ENCODE peak calls at places on chromosomes 12 and 14, in eight cellular contexts. Y is iPS-NIHi11, J is GDM1, T is A172, Q is NAMALWA, P is GM04504, N is neural crest cell, V is glutamatergic neuron. L is an unnamed sample.

GRCh38 chr12:13582421-13582820 is 385.9 kb downstream of the EMP1 start:
- DNase-seq in T (no peak), Q (no peak), J (no peak), P (no peak), Y (no peak), V (no peak), N (no peak), L (no peak)

GRCh38 chr12:12182926-12183325 is 83.9 kb downstream of the LRP6 start:
- DNase-seq in V (no peak), P (no peak), N (no peak), Y (no peak), Q (no peak), J (no peak), T (no peak), L (no peak)

GRCh38 chr14:36767603-36768281 is 106.1 kb downstream of the PAX9 start:
- DNase-seq in N (no peak), Q (no peak), Y (peak), P (no peak), V (no peak), T (peak), J (no peak), L (no peak)

GRCh38 chr14:32109676-32110075 is 32.6 kb downstream of the ARHGAP5 start:
- DNase-seq in N (no peak), T (no peak), Y (no peak), P (peak), J (no peak), V (no peak), Q (no peak), L (no peak)

GRCh38 chr14:91284146-91284790 is 39.8 kb upstream of the GPR68 start:
- DNase-seq in Y (no peak), V (no peak), Q (no peak), J (no peak), T (peak), N (no peak), P (peak), L (no peak)

GRCh38 chr12:109759595-109759994 is 46.0 kb downstream of the FAM222A start:
- DNase-seq in T (no peak), Y (no peak), N (no peak), J (no peak), Q (no peak), P (no peak), V (no peak), L (no peak)

GRCh38 chr12:52186135-52186840 is 5.5 kb downstream of the KRT80 start:
- DNase-seq in Q (no peak), Y (no peak), T (peak), V (no peak), N (no peak), P (peak), J (peak), L (no peak)

GRCh38 chr12:52497975-52498374 is 4.9 kb upstream of the KRT6A start:
- DNase-seq in T (no peak), N (no peak), P (no peak), V (no peak), Q (no peak), Y (no peak), J (no peak), L (no peak)

GRCh38 chr14:49796025-49796424 is 28.1 kb downstream of the KLHDC2 start:
- DNase-seq in N (no peak), J (no peak), V (no peak), Q (no peak), Y (no peak), P (no peak), T (no peak), L (no peak)

GRCh38 chr14:65495196-65495595 is 82.7 kb downstream of the FUT8 start:
- DNase-seq in N (no peak), V (no peak), Y (no peak), Q (no peak), J (no peak), P (no peak), T (no peak), L (no peak)

GRCh38 chr12:66695130-66695529 is 16.3 kb upstream of the GRIP1 start:
- DNase-seq in P (no peak), N (no peak), T (no peak), V (no peak), J (no peak), Q (no peak), Y (no peak), L (no peak)

GRCh38 chr14:58356268-58356667 is 39.5 kb upstream of the TOMM20L start:
- DNase-seq in V (no peak), J (no peak), P (no peak), N (no peak), Q (no peak), Y (no peak), T (no peak), L (no peak)

GRCh38 chr14:94080606-94081385 is at the start of the genes DDX24 and IFI27L1:
- DNase-seq in Y (peak), J (peak), N (peak), P (peak), T (peak), Q (peak), V (peak), L (peak)

GRCh38 chr12:41769810-41770209 is 374.9 kb downstream of the GXYLT1 start:
- DNase-seq in J (no peak), Q (no peak), N (no peak), P (no peak), V (no peak), T (no peak), Y (no peak), L (no peak)

GRCh38 chr12:126663304-126664094 is 1598.3 kb downstream of the AACS start:
- DNase-seq in Y (peak), Q (peak), P (no peak), V (peak), T (peak), N (peak), J (no peak), L (peak)

GRCh38 chr14:22980672-22981089 is 1.7 kb downstream of the AJUBA start:
- DNase-seq in T (peak), Y (peak), N (no peak), J (no peak), Q (no peak), P (no peak), V (no peak), L (peak)

GRCh38 chr14:69355955-69356321 is 42.2 kb downstream of the ERH start:
- DNase-seq in Q (no peak), T (peak), V (no peak), J (no peak), N (no peak), Y (no peak), P (peak), L (no peak)

L was measured in neuronal stem cell.